ENCODE peak calls at places on chromosome 13, in nine cellular contexts. W is A549; V is adipocyte; A is ovary; K is tibial artery; I is DMS153; C is A172; Y is skeletal muscle cell; U is Jurkat, Clone E6-1. R is an unnamed sample.
A peak's percentile ranks its signal among the peaks of the same experiment; 100 is the strongest.

GRCh38 chr13:106580551-106580950 is 12.6 kb upstream of the ARGLU1 start:
- DNase-seq in W (no peak), V (no peak), A (no peak), K (no peak), I (no peak), C (no peak), Y (no peak), U (no peak), R (no peak)

GRCh38 chr13:74641586-74641985 is 507.4 kb upstream of the KLF12 start:
- DNase-seq in W (no peak), V (peak; percentile 13), A (no peak), K (no peak), I (no peak), C (no peak), Y (peak; percentile 52), U (no peak), R (no peak)

GRCh38 chr13:90800082-90800746 is 547.3 kb upstream of the MIR17HG start:
- DNase-seq in W (no peak), V (no peak), A (peak; percentile 40), K (peak; percentile 74), I (no peak), C (no peak), Y (no peak), U (no peak), R (peak; percentile 81)

GRCh38 chr13:42548731-42549554 is 25.0 kb upstream of the TNFSF11 start:
- DNase-seq in W (no peak), V (no peak), A (no peak), K (no peak), I (no peak), C (no peak), Y (peak; percentile 51), U (no peak), R (no peak)

GRCh38 chr13:21733475-21734311 is 62.8 kb downstream of the FGF9 start:
- DNase-seq in W (no peak), V (no peak), A (no peak), K (no peak), I (no peak), C (no peak), Y (no peak), U (no peak), R (no peak)

GRCh38 chr13:74174810-74175209 is 40.6 kb upstream of the KLF12 start:
- DNase-seq in W (no peak), V (no peak), A (no peak), K (no peak), I (no peak), C (no peak), Y (no peak), U (peak; percentile 5), R (no peak)

GRCh38 chr13:106243011-106243410 is 292.5 kb downstream of the EFNB2 start:
- DNase-seq in W (no peak), V (no peak), A (no peak), K (no peak), I (no peak), C (no peak), Y (no peak), U (no peak), R (peak; percentile 5)

GRCh38 chr13:112814905-112815585 is 125.2 kb downstream of the ATP11A start:
- DNase-seq in W (no peak), V (peak; percentile 16), A (no peak), K (no peak), I (no peak), C (peak; percentile 79), Y (no peak), U (no peak), R (no peak)

GRCh38 chr13:110525328-110526319 is 35.9 kb downstream of the RAB20 start:
- DNase-seq in W (no peak), V (no peak), A (no peak), K (no peak), I (peak; percentile 96), C (no peak), Y (no peak), U (peak; percentile 77), R (peak; percentile 76)

GRCh38 chr13:51475727-51476521 is 23.1 kb upstream of the INTS6 start:
- DNase-seq in W (no peak), V (peak; percentile 21), A (no peak), K (no peak), I (no peak), C (no peak), Y (no peak), U (peak; percentile 49), R (no peak)

GRCh38 chr13:110829486-110829885 is 85.4 kb downstream of the ANKRD10 start:
- DNase-seq in W (no peak), V (no peak), A (no peak), K (no peak), I (no peak), C (no peak), Y (no peak), U (no peak), R (no peak)

GRCh38 chr13:100508391-100508790 is 80.2 kb downstream of the GGACT start:
- DNase-seq in W (no peak), V (no peak), A (no peak), K (no peak), I (peak; percentile 74), C (no peak), Y (no peak), U (no peak), R (peak; percentile 99)

GRCh38 chr13:112709825-112710783 is 20.3 kb downstream of the ATP11A start:
- DNase-seq in W (no peak), V (no peak), A (peak; percentile 38), K (no peak), I (no peak), C (no peak), Y (no peak), U (no peak), R (no peak)

GRCh38 chr13:29908917-29909755 is 58.7 kb upstream of the UBL3 start:
- DNase-seq in W (no peak), V (no peak), A (no peak), K (no peak), I (no peak), C (no peak), Y (no peak), U (no peak), R (no peak)

GRCh38 chr13:31045621-31046081 is 113.2 kb downstream of the TEX26 start:
- DNase-seq in W (peak; percentile 74), V (peak; percentile 88), A (peak; percentile 62), K (peak; percentile 53), I (peak; percentile 52), C (peak; percentile 93), Y (peak; percentile 89), U (peak; percentile 47), R (peak; percentile 67)

GRCh38 chr13:51614350-51614786 is 30.1 kb downstream of the WDFY2 start:
- DNase-seq in W (no peak), V (no peak), A (no peak), K (no peak), I (peak; percentile 86), C (no peak), Y (no peak), U (peak; percentile 76), R (peak; percentile 91)

GRCh38 chr13:85798999-85799646 is at the start of gene SLITRK6:
- DNase-seq in W (peak; percentile 1), V (peak; percentile 73), A (no peak), K (no peak), I (peak; percentile 58), C (peak; percentile 73), Y (peak; percentile 51), U (no peak), R (peak; percentile 75)

GRCh38 chr13:98022210-98022609 is 68.7 kb downstream of the IPO5 start:
- DNase-seq in W (no peak), V (peak; percentile 68), A (no peak), K (no peak), I (peak; percentile 11), C (peak; percentile 37), Y (peak; percentile 49), U (no peak), R (no peak)

GRCh38 chr13:50319603-50320296 is 304.5 kb downstream of the KCNRG start:
- DNase-seq in W (no peak), V (peak; percentile 52), A (no peak), K (no peak), I (no peak), C (peak; percentile 31), Y (no peak), U (peak; percentile 94), R (peak; percentile 71)

GRCh38 chr13:41416276-41416675 is 41.1 kb upstream of the RGCC start:
- DNase-seq in W (no peak), V (no peak), A (no peak), K (no peak), I (no peak), C (no peak), Y (no peak), U (no peak), R (no peak)

GRCh38 chr13:97445504-97446187 is 11.7 kb downstream of the RAP2A start:
- DNase-seq in W (no peak), V (no peak), A (no peak), K (no peak), I (peak; percentile 94), C (no peak), Y (no peak), U (no peak), R (peak; percentile 74)

GRCh38 chr13:35711909-35712308 is 235.4 kb upstream of the MAB21L1 start:
- DNase-seq in W (no peak), V (no peak), A (no peak), K (no peak), I (no peak), C (no peak), Y (no peak), U (no peak), R (no peak)

R was measured in NCI-H69.